ENCODE peak calls at places on chromosomes 13 and 19, in ten cellular contexts. G, D, W, F, A, V, P, T, X and H are unnamed samples.

GRCh38 chr19:1027020-1027952 is 878 bp downstream of the CNN2 start:
- DNase-seq in W (no peak), A (no peak), P (no peak), V (no peak), D (no peak), G (no peak), T (peak), F (peak), X (no peak), H (no peak)

GRCh38 chr13:23979361-23980159 is 82.3 kb upstream of the C1QTNF9B start:
- DNase-seq in P (peak), D (no peak), T (peak), F (peak), G (peak), X (peak), A (peak), W (peak), V (peak), H (peak)

GRCh38 chr13:111114362-111115050 is 604 bp upstream of the ARHGEF7 start:
- DNase-seq in A (peak), P (no peak), W (no peak), G (peak), D (peak), V (no peak), T (peak), X (no peak), F (peak), H (peak)

GRCh38 chr19:16328824-16329482 is 4.3 kb downstream of the KLF2 start:
- DNase-seq in D (no peak), X (no peak), V (peak), P (no peak), G (no peak), F (no peak), A (no peak), W (no peak), T (no peak), H (no peak)

GRCh38 chr13:71625183-71625582 is 241.8 kb downstream of the DACH1 start:
- DNase-seq in X (no peak), D (no peak), A (no peak), W (no peak), F (no peak), P (no peak), G (no peak), V (no peak), T (no peak), H (no peak)

GRCh38 chr19:5313307-5313706 is 27.3 kb downstream of the PTPRS start:
- DNase-seq in G (no peak), X (no peak), F (peak), D (peak), A (no peak), W (no peak), P (no peak), V (no peak), T (peak), H (no peak)

GRCh38 chr19:9945319-9945966 is 9.1 kb upstream of the OLFM2 start:
- DNase-seq in P (no peak), X (peak), D (no peak), G (peak), F (peak), A (peak), W (no peak), T (peak), V (peak), H (peak)

GRCh38 chr13:40404407-40404806 is 262.0 kb downstream of the FOXO1 start:
- DNase-seq in W (no peak), F (no peak), V (no peak), A (no peak), D (no peak), P (no peak), X (no peak), T (no peak), G (no peak), H (no peak)

GRCh38 chr19:17848598-17849292 is 963 bp upstream of the JAK3 start:
- DNase-seq in D (no peak), A (no peak), W (no peak), G (no peak), X (no peak), T (no peak), V (no peak), P (no peak), F (no peak), H (no peak)

GRCh38 chr19:49555600-49556411 is 24.6 kb downstream of the NOSIP start:
- DNase-seq in W (peak), G (peak), V (peak), T (no peak), A (peak), X (no peak), F (peak), P (peak), D (no peak), H (peak)

GRCh38 chr13:42803563-42804212 is 22.3 kb downstream of the FAM216B start:
- DNase-seq in D (no peak), G (no peak), T (no peak), W (no peak), P (no peak), A (peak), X (no peak), V (no peak), F (no peak), H (no peak)

GRCh38 chr13:48377857-48378256 is 35.1 kb downstream of the LPAR6 start:
- DNase-seq in W (no peak), G (no peak), D (no peak), V (no peak), X (no peak), F (no peak), P (no peak), T (no peak), A (no peak), H (no peak)

GRCh38 chr19:944171-944567 is 18.3 kb downstream of the ARID3A start:
- DNase-seq in G (peak), F (no peak), A (no peak), W (peak), P (no peak), D (no peak), V (no peak), T (peak), X (no peak), H (no peak)

GRCh38 chr19:1070576-1070930 is 3.6 kb downstream of the ARHGAP45 start:
- DNase-seq in P (no peak), X (no peak), V (peak), G (no peak), A (no peak), W (no peak), T (no peak), F (no peak), D (no peak), H (no peak)

GRCh38 chr19:10105241-10106099 is 692 bp upstream of the PPAN start:
- DNase-seq in G (no peak), W (no peak), D (no peak), A (no peak), V (no peak), F (no peak), X (no peak), T (no peak), P (peak), H (no peak)

GRCh38 chr13:67557118-67557517 is 327.0 kb upstream of the PCDH9 start:
- DNase-seq in F (no peak), G (no peak), X (no peak), A (no peak), W (no peak), V (no peak), T (no peak), D (no peak), P (no peak), H (no peak)